ENCODE peak calls at places on chromosomes 11 and 22, in eight cellular contexts. P is spleen, O is HCT116, D is stomach, E is HepG2, X is transverse colon, Y is SK-N-SH, M is endothelial cell of umbilical vein. L is an unnamed sample.

GRCh38 chr11:12007769-12008737 is at the start of gene DKK3:
- DNase-seq in P (no peak), O (no peak), D (no peak), E (no peak), X (no peak), Y (peak), M (peak), L (peak)

GRCh38 chr11:20373568-20374209 is 10.2 kb downstream of the HTATIP2 start:
- DNase-seq in P (no peak), O (no peak), D (no peak), E (no peak), X (no peak), Y (no peak), M (no peak), L (no peak)

GRCh38 chr11:118002541-118003019 is 16.4 kb downstream of the IL10RA start:
- DNase-seq in P (peak), O (no peak), D (no peak), E (no peak), X (peak), Y (no peak), M (no peak), L (peak)

GRCh38 chr11:92308366-92308765 is 83.7 kb downstream of the FAT3 start:
- DNase-seq in P (no peak), O (no peak), D (no peak), E (no peak), X (no peak), Y (no peak), M (no peak), L (no peak)

GRCh38 chr11:71442880-71443279 is 5.3 kb downstream of the DHCR7 start:
- DNase-seq in P (no peak), O (no peak), D (no peak), E (no peak), X (no peak), Y (no peak), M (no peak), L (no peak)

GRCh38 chr11:84019576-84020194 is 733.5 kb upstream of the CCDC90B start:
- DNase-seq in P (no peak), O (no peak), D (no peak), E (no peak), X (no peak), Y (no peak), M (no peak), L (no peak)

GRCh38 chr11:43579171-43579918 is 101.2 kb upstream of the HSD17B12 start:
- DNase-seq in P (no peak), O (no peak), D (no peak), E (no peak), X (no peak), Y (peak), M (peak), L (peak)

GRCh38 chr22:28817919-28818859 is 17.8 kb upstream of the XBP1 start:
- DNase-seq in P (peak), O (no peak), D (peak), E (peak), X (peak), Y (peak), M (no peak), L (peak)

GRCh38 chr11:69116671-69117070 is 39.1 kb upstream of the SMIM38 start:
- DNase-seq in P (peak), O (no peak), D (no peak), E (no peak), X (no peak), Y (no peak), M (no peak), L (no peak)

GRCh38 chr22:23075525-23076216 is 5.4 kb downstream of the GNAZ start:
- DNase-seq in P (peak), O (no peak), D (peak), E (peak), X (no peak), Y (no peak), M (no peak), L (no peak)

GRCh38 chr22:27515091-27515523 is 286.4 kb downstream of the MN1 start:
- DNase-seq in P (no peak), O (no peak), D (no peak), E (no peak), X (no peak), Y (no peak), M (no peak), L (no peak)

GRCh38 chr22:24816841-24817240 is 10.8 kb downstream of the SGSM1 start:
- DNase-seq in P (no peak), O (no peak), D (no peak), E (no peak), X (peak), Y (peak), M (no peak), L (no peak)

GRCh38 chr11:123158609-123159008 is 36.4 kb downstream of the CLMP start:
- DNase-seq in P (no peak), O (no peak), D (no peak), E (no peak), X (no peak), Y (no peak), M (no peak), L (no peak)

GRCh38 chr11:75938543-75938942 is 123.5 kb downstream of the UVRAG start:
- DNase-seq in P (no peak), O (no peak), D (no peak), E (no peak), X (no peak), Y (no peak), M (peak), L (no peak)

GRCh38 chr11:27717377-27717776 is 17.1 kb upstream of the BDNF start:
- DNase-seq in P (no peak), O (no peak), D (no peak), E (no peak), X (no peak), Y (peak), M (peak), L (peak)

GRCh38 chr11:76161261-76161961 is 44.9 kb downstream of the WNT11 start:
- DNase-seq in P (peak), O (no peak), D (no peak), E (no peak), X (no peak), Y (peak), M (no peak), L (no peak)

GRCh38 chr11:124896071-124896750 is 1.5 kb downstream of the ROBO4 start:
- DNase-seq in P (no peak), O (no peak), D (no peak), E (no peak), X (no peak), Y (peak), M (no peak), L (no peak)

GRCh38 chr22:49812838-49813237 is 14.8 kb downstream of the BRD1 start:
- DNase-seq in P (no peak), O (no peak), D (peak), E (no peak), X (no peak), Y (no peak), M (no peak), L (no peak)

GRCh38 chr11:20363500-20364411 is at the start of gene HTATIP2:
- DNase-seq in P (peak), O (no peak), D (peak), E (no peak), X (peak), Y (no peak), M (peak), L (peak)

GRCh38 chr11:1504164-1504563 is 17.6 kb upstream of the MOB2 start:
- DNase-seq in P (no peak), O (no peak), D (no peak), E (no peak), X (no peak), Y (no peak), M (no peak), L (no peak)
- H3K27ac ChIP-seq in P (no peak), O (no peak), D (no peak), E (no peak), X (no peak), Y (peak), M (no peak), L (no peak)

GRCh38 chr22:36373258-36373579 is 14.5 kb downstream of the MYH9 start:
- DNase-seq in P (peak), O (no peak), D (no peak), E (no peak), X (no peak), Y (no peak), M (no peak), L (peak)
- TF ChIP-seq POLR2AphosphoS5 in P (peak), O (no peak), D (no peak), E (no peak), X (no peak), Y (no peak), M (no peak), L (no peak)

GRCh38 chr11:78023426-78023825 is 350 bp upstream of the KCTD14 start:
- DNase-seq in P (no peak), O (no peak), D (no peak), E (no peak), X (no peak), Y (no peak), M (no peak), L (no peak)
- H3K27ac ChIP-seq in P (no peak), O (peak), D (peak), E (peak), X (peak), Y (no peak), M (no peak), L (no peak)

GRCh38 chr22:39996732-39997131 is 2.0 kb downstream of the FAM83F start:
- DNase-seq in P (no peak), O (no peak), D (no peak), E (no peak), X (no peak), Y (no peak), M (peak), L (no peak)
- TF ChIP-seq POLR2AphosphoS5 in P (no peak), O (no peak), D (no peak), E (no peak), X (no peak), Y (no peak), M (no peak), L (no peak)

DNA sequence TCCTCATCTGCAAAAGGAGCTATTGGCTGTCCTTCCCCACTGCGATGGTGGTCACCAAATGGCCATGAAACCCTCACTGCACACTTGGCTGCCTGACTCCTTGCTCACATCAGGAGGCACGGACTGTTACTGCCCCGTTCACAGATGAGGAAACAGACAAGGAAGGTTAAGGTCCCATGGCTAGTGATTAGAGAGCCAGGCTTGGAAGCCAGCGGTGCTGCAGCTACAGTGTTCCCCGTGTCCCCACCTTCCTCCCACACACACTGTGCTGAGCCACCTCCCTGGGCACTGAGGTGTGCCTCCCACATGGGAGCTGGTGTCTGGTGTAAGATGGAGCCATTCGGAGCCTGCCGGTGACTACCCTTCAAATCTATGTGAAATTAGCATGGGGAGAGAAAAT is 2.6 kb downstream of the ARHGAP8 start:
- DNase-seq in P (peak), O (no peak), D (no peak), E (no peak), X (no peak), Y (no peak), M (no peak), L (no peak)
- H3K27ac ChIP-seq in P (no peak), O (peak), D (peak), E (no peak), X (peak), Y (no peak), M (no peak), L (peak)

DNA sequence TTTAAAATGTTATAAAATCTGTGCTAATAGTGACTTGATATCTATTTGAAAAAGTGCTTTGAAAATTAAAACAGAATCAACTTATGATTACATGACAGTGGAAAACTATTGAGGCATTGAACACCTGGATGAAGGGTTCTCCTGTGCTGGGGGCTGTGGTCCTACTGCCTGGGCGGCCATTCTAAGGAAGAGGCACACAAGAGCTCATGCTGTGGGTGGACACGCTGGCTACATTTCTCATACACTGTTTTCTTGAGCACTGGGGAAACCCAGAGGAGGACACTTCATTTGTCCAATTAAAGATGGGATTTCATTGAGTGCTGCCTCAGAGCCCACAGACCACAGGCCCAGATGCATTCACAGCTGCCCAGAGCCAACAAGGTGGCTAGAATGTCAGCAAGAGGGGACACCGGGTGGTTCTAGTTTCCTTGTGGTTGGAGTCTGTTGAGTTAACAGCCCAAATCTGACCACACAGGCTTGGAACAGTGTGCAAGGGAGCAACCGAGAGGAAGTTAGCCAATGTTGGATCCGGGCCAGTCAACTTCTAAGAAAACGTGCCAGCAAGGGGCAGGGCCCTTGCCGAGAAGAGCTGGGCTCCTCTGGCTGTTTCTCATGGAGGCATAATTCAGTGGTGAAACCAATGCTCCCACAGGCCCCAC is 35.1 kb upstream of the SORL1 start:
- DNase-seq in P (peak), O (no peak), D (peak), E (no peak), X (peak), Y (no peak), M (peak), L (no peak)
- TF ChIP-seq POLR2AphosphoS5 in P (peak), O (no peak), D (peak), E (no peak), X (peak), Y (no peak), M (no peak), L (no peak)

DNA sequence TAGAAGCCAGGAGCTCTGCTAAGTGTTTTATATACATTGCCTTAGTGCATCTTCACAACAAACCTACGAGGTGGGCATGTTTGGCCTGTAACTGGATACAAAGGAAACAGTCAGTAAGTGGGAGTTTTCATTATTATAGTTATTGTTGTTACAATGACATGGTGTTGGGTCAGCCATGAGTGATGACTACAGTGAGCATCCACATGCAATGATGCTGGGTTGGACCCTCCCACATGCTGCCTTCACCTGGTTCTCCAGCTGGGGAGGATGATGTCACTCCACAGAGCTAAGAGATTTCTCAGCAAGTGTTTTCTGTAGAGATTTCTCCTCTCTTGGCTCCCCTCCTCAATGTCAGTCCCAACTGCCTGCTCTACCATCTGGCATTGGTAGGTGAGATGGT is 59.3 kb downstream of the EHF start:
- DNase-seq in P (no peak), O (no peak), D (no peak), E (no peak), X (no peak), Y (no peak), M (no peak), L (no peak)
- H3K27ac ChIP-seq in P (no peak), O (no peak), D (no peak), E (no peak), X (no peak), Y (no peak), M (no peak), L (no peak)

L was measured in GM23338.